ENCODE peak calls at places on chromosomes 5 and 9, in five cellular contexts. O, M, W, Z and R are unnamed samples.

GRCh38 chr5:32225445-32225844 is 51.3 kb upstream of the GOLPH3 start:
- DNase-seq in Z (no peak), O (no peak), W (no peak), M (no peak), R (peak)

GRCh38 chr5:168969341-168969863 is 331.5 kb downstream of the SLIT3 start:
- DNase-seq in W (no peak), O (no peak), M (no peak), Z (no peak), R (no peak)

GRCh38 chr9:101737705-101738565 is 512 bp downstream of the GRIN3A start:
- DNase-seq in Z (peak), M (no peak), O (peak), W (no peak), R (no peak)

GRCh38 chr5:167726641-167727040 is 564.8 kb upstream of the WWC1 start:
- DNase-seq in Z (no peak), W (no peak), M (no peak), O (no peak), R (no peak)

GRCh38 chr5:172350212-172351181 is 66.9 kb upstream of the UBTD2 start:
- DNase-seq in Z (no peak), O (no peak), M (no peak), W (no peak), R (no peak)

GRCh38 chr9:11933926-11934325 is 759.3 kb upstream of the TYRP1 start:
- DNase-seq in M (no peak), Z (no peak), W (no peak), O (no peak), R (peak)

GRCh38 chr5:107985144-107985543 is 314.4 kb upstream of the EFNA5 start:
- DNase-seq in O (no peak), W (no peak), M (no peak), Z (no peak), R (no peak)

GRCh38 chr9:2849943-2850342 is 6.0 kb upstream of the PUM3 start:
- DNase-seq in Z (no peak), W (no peak), O (no peak), M (no peak), R (no peak)

GRCh38 chr9:127382541-127382940 is 14.4 kb upstream of the SLC2A8 start:
- DNase-seq in W (no peak), M (no peak), O (no peak), Z (no peak), R (no peak)

GRCh38 chr9:26812217-26812616 is 80.4 kb downstream of the CAAP1 start:
- DNase-seq in Z (no peak), W (peak), M (no peak), O (no peak), R (no peak)

GRCh38 chr9:4811824-4812223 is 19.1 kb downstream of the RCL1 start:
- DNase-seq in M (no peak), W (no peak), Z (no peak), O (no peak), R (no peak)

GRCh38 chr9:124342946-124343485 is 72.2 kb downstream of the PSMB7 start:
- DNase-seq in W (no peak), Z (no peak), M (no peak), O (peak), R (peak)

GRCh38 chr9:104093162-104093561 is 947 bp upstream of the SMC2 start:
- DNase-seq in Z (peak), W (no peak), M (no peak), O (no peak), R (peak)

GRCh38 chr9:99231708-99232107 is 9.6 kb downstream of the SEC61B start:
- DNase-seq in M (peak), O (peak), W (peak), Z (peak), R (peak)

GRCh38 chr9:133976191-133976861 is 15.8 kb downstream of the VAV2 start:
- DNase-seq in M (no peak), O (no peak), Z (peak), W (no peak), R (no peak)

GRCh38 chr9:83601463-83601862 is 21.5 kb upstream of the IDNK start:
- DNase-seq in W (no peak), O (no peak), M (no peak), Z (no peak), R (no peak)

GRCh38 chr5:119398713-119399492 is 43.1 kb downstream of the TNFAIP8 start:
- DNase-seq in O (no peak), W (no peak), M (no peak), Z (no peak), R (no peak)

GRCh38 chr5:35832757-35833156 is 23.9 kb upstream of the IL7R start:
- DNase-seq in M (no peak), O (no peak), W (no peak), Z (no peak), R (no peak)

GRCh38 chr5:173823721-173824567 is 64.2 kb upstream of the CPEB4 start:
- DNase-seq in M (no peak), O (peak), W (no peak), Z (no peak), R (peak)

GRCh38 chr9:36136277-36136893 is at the start of gene GLIPR2:
- DNase-seq in M (peak), W (no peak), O (peak), Z (peak), R (peak)

GRCh38 chr5:569868-570361 is 42.2 kb upstream of the CEP72 start:
- DNase-seq in Z (no peak), O (no peak), M (no peak), W (no peak), R (no peak)

GRCh38 chr5:181281984-181282316 is 21.0 kb upstream of the TRIM52 start:
- DNase-seq in M (no peak), Z (no peak), W (no peak), O (no peak), R (no peak)

GRCh38 chr9:133112361-133113026 is 8.5 kb downstream of the RALGDS start:
- DNase-seq in M (no peak), O (no peak), Z (no peak), W (peak), R (no peak)

GRCh38 chr9:93651521-93651950 is 75.2 kb downstream of the PHF2 start:
- DNase-seq in Z (no peak), W (no peak), O (no peak), M (no peak), R (no peak)

GRCh38 chr5:89179761-89180160 is 296.8 kb upstream of the MEF2C start:
- DNase-seq in M (no peak), O (no peak), W (no peak), Z (no peak), R (no peak)

GRCh38 chr9:37339945-37340344 is 82.6 kb upstream of the GRHPR start:
- DNase-seq in O (no peak), M (no peak), Z (no peak), W (no peak), R (no peak)

GRCh38 chr5:59357421-59357977 is 536.0 kb downstream of the PDE4D start:
- DNase-seq in M (no peak), O (no peak), W (no peak), Z (no peak), R (peak)

GRCh38 chr5:44443172-44443571 is 54.0 kb upstream of the FGF10 start:
- DNase-seq in M (no peak), O (no peak), W (no peak), Z (no peak), R (no peak)

GRCh38 chr5:43926923-43927322 is 323.9 kb downstream of the NNT start:
- DNase-seq in Z (no peak), M (no peak), W (no peak), O (no peak), R (no peak)

GRCh38 chr5:133865113-133865512 is 103.3 kb downstream of the C5orf15 start:
- DNase-seq in O (no peak), W (no peak), Z (peak), M (no peak), R (no peak)

GRCh38 chr5:39323542-39323941 is 40.8 kb downstream of the C9 start:
- DNase-seq in W (no peak), Z (no peak), O (no peak), M (no peak), R (no peak)

GRCh38 chr5:37792976-37793328 is 46.9 kb downstream of the GDNF start:
- DNase-seq in W (no peak), M (no peak), O (no peak), Z (no peak), R (peak)

GRCh38 chr5:40089269-40089668 is 590.4 kb upstream of the PTGER4 start:
- DNase-seq in O (no peak), Z (no peak), W (no peak), M (no peak), R (peak)

GRCh38 chr9:72292184-72292787 is 72.7 kb downstream of the ZFAND5 start:
- DNase-seq in W (no peak), O (peak), Z (peak), M (no peak), R (peak)

GRCh38 chr9:437066-438015 is 222.7 kb downstream of the DOCK8 start:
- DNase-seq in M (no peak), Z (no peak), W (no peak), O (no peak), R (peak)

GRCh38 chr9:98854206-98854756 is 46.8 kb downstream of the GALNT12 start:
- DNase-seq in O (no peak), Z (no peak), W (no peak), M (no peak), R (peak)

GRCh38 chr9:136751814-136752213 is 3.5 kb upstream of the LCN6 start:
- DNase-seq in O (no peak), W (no peak), Z (no peak), M (no peak), R (no peak)

GRCh38 chr5:12691330-12691729 is 787.1 kb upstream of the CTNND2 start:
- DNase-seq in W (no peak), O (no peak), M (no peak), Z (no peak), R (no peak)
- TF ChIP-seq RCOR1 in W (no peak), O (no peak), M (no peak), Z (no peak), R (no peak)

GRCh38 chr5:179585903-179586511 is 35.7 kb downstream of the RUFY1 start:
- DNase-seq in W (no peak), M (no peak), O (no peak), Z (no peak), R (no peak)
- TF ChIP-seq RCOR1 in W (no peak), M (no peak), O (no peak), Z (no peak), R (no peak)

GRCh38 chr5:104095527-104095926 is 532.9 kb upstream of the NUDT12 start:
- DNase-seq in O (no peak), W (no peak), M (no peak), Z (no peak), R (no peak)

GRCh38 chr5:104096451-104096850 is 533.9 kb upstream of the NUDT12 start:
- DNase-seq in O (no peak), Z (no peak), M (no peak), W (no peak), R (no peak)
- TF ChIP-seq RCOR1 in O (no peak), Z (no peak), M (no peak), W (no peak), R (no peak)

GRCh38 chr9:137763271-137763955 is 114.2 kb upstream of the CACNA1B start:
- DNase-seq in O (no peak), Z (no peak), M (no peak), W (no peak), R (no peak)
- TF ChIP-seq RCOR1 in O (no peak), Z (no peak), M (no peak), W (no peak), R (no peak)

GRCh38 chr5:61329729-61330128 is 2.3 kb upstream of the ZSWIM6 start:
- DNase-seq in Z (no peak), O (peak), W (no peak), M (no peak), R (peak)
- TF ChIP-seq RCOR1 in Z (no peak), O (no peak), W (no peak), M (no peak), R (no peak)

GRCh38 chr5:136769093-136769492 is 403.7 kb upstream of the TRPC7 start:
- DNase-seq in O (no peak), M (no peak), Z (no peak), W (no peak), R (no peak)
- TF ChIP-seq RCOR1 in O (no peak), M (no peak), Z (no peak), W (no peak), R (no peak)